ENCODE peak calls at places on chromosomes 1 and 21, in five cellular contexts. G is NCI-H1105 treated with DMSO at 0.1 percent for 48 hours, M is occipital lobe, K is caudate nucleus, A is Right ventricle myocardium superior. O is an unnamed sample.

GRCh38 chr1:227726318-227726717 is 8.8 kb downstream of the JMJD4 start:
- DNase-seq in G (no peak), K (no peak), M (no peak), A (no peak), O (no peak)

GRCh38 chr21:32585042-32585710 is at the start of gene TCP10L:
- DNase-seq in G (no peak), K (no peak), M (no peak), A (no peak), O (no peak)

GRCh38 chr1:44778705-44779576 is 3.6 kb downstream of the RPS8 start:
- DNase-seq in K (no peak), A (no peak), G (no peak), M (no peak), O (no peak)

GRCh38 chr1:246682231-246682895 is 41.8 kb upstream of the SCCPDH start:
- DNase-seq in G (no peak), M (no peak), A (no peak), K (no peak), O (no peak)

GRCh38 chr1:158095737-158096335 is 84.9 kb upstream of the CD1D start:
- DNase-seq in K (no peak), M (no peak), A (no peak), G (no peak), O (no peak)

GRCh38 chr1:234621657-234622335 is 11.8 kb upstream of the IRF2BP2 start:
- DNase-seq in M (no peak), G (no peak), A (no peak), K (no peak), O (no peak)

GRCh38 chr1:201316556-201316955 is 33.2 kb downstream of the PKP1 start:
- DNase-seq in M (no peak), G (no peak), K (no peak), A (no peak), O (no peak)

GRCh38 chr21:34174470-34174869 is 101.1 kb downstream of the MRPS6 start:
- DNase-seq in G (no peak), A (no peak), M (no peak), K (no peak), O (no peak)

GRCh38 chr1:14487671-14488070 is 110.8 kb upstream of the KAZN start:
- DNase-seq in K (no peak), M (no peak), A (no peak), G (no peak), O (no peak)

GRCh38 chr1:147717051-147717705 is 43.2 kb downstream of the GJA5 start:
- DNase-seq in K (no peak), A (no peak), G (peak), M (no peak), O (no peak)

GRCh38 chr1:113742515-113742914 is 16.8 kb downstream of the PHTF1 start:
- DNase-seq in M (no peak), K (no peak), A (no peak), G (no peak), O (no peak)